ENCODE peak calls at places on chromosome 18, in six cellular contexts. L is anterior cingulate cortex, J is breast epithelium, C is NCI-H1694 treated with DMSO at 0.1 percent for 48 hours, U is GM13977, A is A549. H is an unnamed sample.

GRCh38 chr18:76429262-76430126 is 65.5 kb downstream of the ZNF516 start:
- DNase-seq in J (no peak), L (no peak), C (no peak), A (no peak), U (no peak), H (no peak)

GRCh38 chr18:11154369-11154982 is 5.1 kb upstream of the PIEZO2 start:
- DNase-seq in C (peak), A (peak), L (no peak), U (peak), J (no peak), H (no peak)

GRCh38 chr18:36580874-36581750 is 247.7 kb downstream of the TPGS2 start:
- DNase-seq in J (peak), C (no peak), L (no peak), A (no peak), U (no peak), H (no peak)

GRCh38 chr18:12305930-12306629 is 2.0 kb upstream of the TUBB6 start:
- DNase-seq in A (no peak), J (no peak), C (no peak), U (no peak), L (no peak), H (no peak)

GRCh38 chr18:69617888-69618287 is 217.2 kb downstream of the DOK6 start:
- DNase-seq in J (no peak), U (no peak), A (no peak), C (no peak), L (no peak), H (no peak)

GRCh38 chr18:44638141-44638540 is 42.5 kb upstream of the SETBP1 start:
- DNase-seq in C (no peak), U (no peak), A (no peak), L (no peak), J (no peak), H (no peak)

GRCh38 chr18:65876310-65876709 is 125.5 kb downstream of the CDH7 start:
- DNase-seq in U (no peak), L (no peak), C (no peak), J (no peak), A (no peak), H (no peak)

GRCh38 chr18:5868218-5868904 is 27.0 kb downstream of the TMEM200C start:
- DNase-seq in A (peak), C (peak), J (peak), L (no peak), U (peak), H (peak)

GRCh38 chr18:47830772-47831171 is 99.7 kb downstream of the SMAD2 start:
- DNase-seq in A (no peak), U (no peak), J (no peak), C (no peak), L (no peak), H (no peak)

H was measured in brain pericyte.